ENCODE peak calls at places on chromosome 5, in four cellular contexts. B, N, V and F are unnamed samples.

GRCh38 chr5:40991168-40991980 is 79.8 kb downstream of the MROH2B start:
- DNase-seq in V (no peak), N (peak), B (no peak), F (peak)

GRCh38 chr5:8517461-8517860 is 648.5 kb downstream of the MTRR start:
- DNase-seq in N (no peak), V (no peak), B (no peak), F (no peak)

GRCh38 chr5:134932508-134932907 is 27.6 kb downstream of the PCBD2 start:
- DNase-seq in N (no peak), V (no peak), B (no peak), F (no peak)

GRCh38 chr5:15365040-15365439 is 134.9 kb upstream of the FBXL7 start:
- DNase-seq in V (no peak), B (no peak), N (no peak), F (peak)

GRCh38 chr5:14449052-14449661 is 132.4 kb upstream of the OTULINL start:
- DNase-seq in N (no peak), V (peak), B (no peak), F (peak)

GRCh38 chr5:154474957-154475334 is 3.1 kb downstream of the HAND1 start:
- DNase-seq in V (no peak), N (no peak), B (no peak), F (no peak)

GRCh38 chr5:153445875-153446567 is 44.4 kb upstream of the GRIA1 start:
- DNase-seq in V (no peak), N (no peak), B (no peak), F (no peak)

GRCh38 chr5:2747372-2748179 is 3.9 kb downstream of the IRX2 start:
- DNase-seq in V (no peak), B (no peak), N (no peak), F (no peak)

GRCh38 chr5:157505496-157505895 is 45.5 kb downstream of the NIPAL4 start:
- DNase-seq in V (no peak), N (no peak), B (no peak), F (no peak)

GRCh38 chr5:136018814-136019777 is 9.7 kb upstream of the TGFBI start:
- DNase-seq in V (no peak), N (peak), B (no peak), F (no peak)

GRCh38 chr5:78594014-78594413 is 54.6 kb downstream of the LHFPL2 start:
- DNase-seq in N (no peak), B (no peak), V (no peak), F (no peak)

GRCh38 chr5:127549551-127549950 is 32.1 kb downstream of the PRRC1 start:
- DNase-seq in V (no peak), N (no peak), B (no peak), F (no peak)
- TF ChIP-seq JUN in V (no peak), N (no peak), B (no peak), F (no peak)

GRCh38 chr5:57174128-57174849 is 430 bp downstream of the GPBP1 start:
- DNase-seq in B (no peak), V (peak), N (no peak), F (peak)

GRCh38 chr5:57175586-57175985 is 1.7 kb downstream of the GPBP1 start:
- DNase-seq in B (no peak), V (peak), N (no peak), F (peak)

GRCh38 chr5:57174850-57175525 is 1.1 kb downstream of the GPBP1 start:
- DNase-seq in N (no peak), B (no peak), V (peak), F (peak)

GRCh38 chr5:57177479-57178156 is 3.8 kb downstream of the GPBP1 start:
- DNase-seq in V (peak), B (no peak), N (no peak), F (no peak)

DNA sequence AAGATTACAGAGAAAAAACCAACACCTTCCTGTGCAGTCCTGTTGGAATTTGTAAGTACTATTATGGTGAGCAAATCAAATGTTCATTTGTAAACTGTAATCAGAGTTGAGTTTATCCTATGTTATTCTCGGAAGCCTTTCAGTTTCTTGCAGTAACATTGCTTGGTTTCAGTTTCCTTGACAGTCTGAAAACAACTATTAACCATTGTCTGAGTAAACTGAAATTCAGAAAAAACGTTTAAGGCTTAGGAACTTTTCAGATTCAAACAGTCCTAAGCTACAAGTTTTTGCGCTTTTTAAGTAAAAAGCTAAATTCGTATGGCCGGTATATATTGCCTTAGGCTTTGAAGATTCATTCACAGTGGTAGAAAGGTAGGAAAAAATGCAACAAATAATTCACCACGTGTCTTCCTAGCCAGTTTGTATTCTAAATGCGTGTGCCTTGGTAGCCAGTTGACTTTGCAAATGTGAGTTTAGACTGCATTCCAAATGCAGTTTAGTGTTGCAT is 2.5 kb downstream of the GPBP1 start:
- DNase-seq in B (no peak), N (no peak), V (no peak), F (peak)
- TF ChIP-seq MYC in B (no peak), N (no peak), V (no peak), F (no peak)

GRCh38 chr5:172284275-172284971 is 859 bp upstream of the UBTD2 start:
- DNase-seq in V (peak), N (no peak), B (no peak), F (peak)
- TF ChIP-seq MAX in V (no peak), N (no peak), B (no peak), F (no peak)

DNA sequence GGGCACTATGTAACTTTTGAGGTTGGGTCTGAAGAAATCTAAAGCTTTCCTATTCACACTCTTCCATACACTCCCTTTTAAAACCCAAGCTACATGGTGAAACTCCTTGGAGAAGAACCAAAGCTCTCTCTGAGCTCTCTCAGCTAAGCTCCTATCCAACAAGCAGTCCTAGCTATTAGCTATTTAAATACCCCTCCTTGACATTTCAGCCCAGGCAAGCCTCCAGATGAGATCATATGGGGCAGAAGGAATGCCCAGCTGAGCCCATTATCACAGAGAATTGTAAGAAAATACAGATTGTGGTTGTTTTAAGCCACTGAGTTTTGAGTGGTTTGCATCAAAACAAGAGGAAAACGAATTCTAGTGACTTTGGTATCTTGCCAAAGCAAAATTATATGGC is 15.2 kb downstream of the HSPB3 start:
- DNase-seq in V (no peak), B (no peak), N (no peak), F (no peak)
- TF ChIP-seq JUN in V (no peak), B (no peak), N (no peak), F (no peak)

GRCh38 chr5:6496207-6496584 is 47.5 kb downstream of the UBE2QL1 start:
- DNase-seq in V (no peak), N (no peak), B (no peak), F (no peak)
- TF ChIP-seq MYC in V (no peak), N (no peak), B (no peak), F (no peak)

GRCh38 chr5:150236313-150236712 is 46.5 kb downstream of the SLC6A7 start:
- DNase-seq in N (no peak), V (no peak), B (no peak), F (no peak)
- TF ChIP-seq MAX in N (no peak), V (no peak), B (no peak), F (no peak)

GRCh38 chr5:128100860-128101557 is 17.4 kb downstream of the SLC12A2 start:
- DNase-seq in V (no peak), N (no peak), B (no peak), F (no peak)

GRCh38 chr5:128097781-128098180 is 14.2 kb downstream of the SLC12A2 start:
- DNase-seq in N (no peak), B (no peak), V (no peak), F (no peak)

GRCh38 chr5:128105203-128105602 is 21.6 kb downstream of the SLC12A2 start:
- DNase-seq in B (no peak), N (no peak), V (no peak), F (no peak)

GRCh38 chr5:128099944-128100343 is 16.4 kb downstream of the SLC12A2 start:
- DNase-seq in B (no peak), V (no peak), N (no peak), F (no peak)

DNA sequence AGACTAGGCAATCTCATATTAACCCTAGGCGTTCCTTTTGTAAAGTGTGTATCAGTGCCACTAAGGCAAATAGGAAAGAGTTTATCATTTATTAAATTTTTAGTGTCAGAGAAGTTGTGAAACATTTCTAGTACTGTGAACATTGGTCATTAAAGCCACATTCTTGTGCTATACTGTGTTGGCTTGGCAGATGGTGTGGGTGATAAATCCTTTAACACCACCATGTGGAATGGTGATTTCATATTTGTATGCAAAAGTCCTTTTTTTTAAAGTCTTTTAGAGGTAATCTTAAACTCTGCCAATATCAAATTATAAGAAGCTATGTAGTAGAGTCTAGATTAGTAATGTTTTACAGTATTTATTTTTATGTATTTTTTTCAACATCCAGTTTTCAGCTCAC is 18.1 kb downstream of the SLC12A2 start:
- DNase-seq in B (no peak), V (no peak), N (no peak), F (no peak)
- TF ChIP-seq JUN in B (no peak), V (no peak), N (no peak), F (no peak)